ENCODE peak calls at places on chromosomes 4 and X, in six cellular contexts. R, X, F, Q, O and E are unnamed samples.

GRCh38 chr4:52263612-52264011 is 212.5 kb downstream of the SPATA18 start:
- DNase-seq in R (peak; percentile 90), Q (peak; percentile 49), F (no peak), X (no peak), O (no peak), E (no peak)

GRCh38 chr4:74105656-74106275 is 6.8 kb upstream of the CXCL2 start:
- DNase-seq in O (peak; percentile 52), F (peak; percentile 19), R (no peak), X (no peak), Q (no peak), E (no peak)

GRCh38 chr4:73692284-73692683 is 48.1 kb upstream of the CXCL8 start:
- DNase-seq in F (no peak), X (no peak), R (peak; percentile 84), O (no peak), Q (peak; percentile 51), E (no peak)

GRCh38 chr4:149690726-149691125 is 124.9 kb downstream of the IQCM start:
- DNase-seq in R (no peak), Q (no peak), X (no peak), F (no peak), O (no peak), E (no peak)

GRCh38 chr4:168666531-168666930 is 169.7 kb downstream of the PALLD start:
- DNase-seq in Q (peak; percentile 76), R (peak; percentile 75), X (no peak), O (peak; percentile 50), F (no peak), E (peak; percentile 87)

GRCh38 chr4:105061136-105061696 is 85.5 kb upstream of the TET2 start:
- DNase-seq in Q (peak; percentile 84), R (peak; percentile 85), F (no peak), X (peak; percentile 2), O (no peak), E (peak; percentile 77)

GRCh38 chrX:153651540-153652079 is 4.6 kb downstream of the DUSP9 start:
- DNase-seq in R (peak; percentile 35), Q (no peak), O (no peak), X (peak; percentile 65), F (no peak), E (no peak)

GRCh38 chr4:18100657-18101056 is 79.1 kb upstream of the LCORL start:
- DNase-seq in F (no peak), O (no peak), X (no peak), R (no peak), Q (no peak), E (no peak)

GRCh38 chr4:91448668-91449330 is 855.0 kb upstream of the GRID2 start:
- DNase-seq in Q (peak; percentile 78), F (peak; percentile 23), R (peak; percentile 53), O (peak; percentile 2), X (no peak), E (peak; percentile 75)

GRCh38 chrX:117689956-117690355 is 426.7 kb downstream of the KLHL13 start:
- DNase-seq in F (no peak), R (no peak), O (no peak), X (no peak), Q (no peak), E (no peak)

GRCh38 chrX:120857240-120857639 is 18.4 kb downstream of the CT47B1 start:
- DNase-seq in X (no peak), F (peak; percentile 31), Q (no peak), O (no peak), R (peak; percentile 51), E (no peak)

GRCh38 chrX:155757366-155757765 is 123.8 kb upstream of the VAMP7 start:
- DNase-seq in R (no peak), X (no peak), Q (no peak), F (no peak), O (no peak), E (no peak)

GRCh38 chrX:85963736-85964135 is 83.6 kb downstream of the CHM start:
- DNase-seq in Q (peak; percentile 42), O (peak; percentile 90), X (peak; percentile 1), R (peak; percentile 75), F (peak; percentile 34), E (peak; percentile 66)

GRCh38 chrX:84161641-84162040 is 26.4 kb downstream of the RPS6KA6 start:
- DNase-seq in X (no peak), Q (no peak), F (no peak), R (no peak), O (no peak), E (no peak)

GRCh38 chr4:21656832-21657231 is 291.7 kb downstream of the KCNIP4 start:
- DNase-seq in O (peak; percentile 92), F (peak; percentile 12), R (peak; percentile 40), Q (peak; percentile 59), X (peak; percentile 2), E (peak; percentile 37)

GRCh38 chr4:76546282-76547166 is 111.5 kb downstream of the SHROOM3 start:
- DNase-seq in R (peak; percentile 82), Q (peak; percentile 72), O (peak; percentile 70), F (peak; percentile 37), X (no peak), E (peak; percentile 93)

GRCh38 chr4:173802714-173803022 is 272.6 kb upstream of the HAND2 start:
- DNase-seq in F (no peak), Q (no peak), R (no peak), O (no peak), X (no peak), E (no peak)

GRCh38 chr4:15007201-15007600 is 4.9 kb downstream of the CPEB2 start:
- DNase-seq in F (no peak), O (no peak), X (no peak), Q (no peak), R (no peak), E (no peak)

GRCh38 chr4:152138451-152138850 is 377.6 kb upstream of the GATB start:
- DNase-seq in F (no peak), R (no peak), X (no peak), O (no peak), Q (no peak), E (no peak)

GRCh38 chr4:37631551-37631950 is 54.6 kb downstream of the RELL1 start:
- DNase-seq in X (no peak), Q (no peak), F (no peak), O (peak; percentile 73), R (no peak), E (peak; percentile 18)

GRCh38 chr4:138870739-138871633 is 144.6 kb upstream of the NOCT start:
- DNase-seq in Q (peak; percentile 52), O (peak; percentile 83), X (peak; percentile 55), R (peak; percentile 80), F (peak; percentile 86), E (peak; percentile 46)

GRCh38 chrX:155313766-155314165 is 20.6 kb downstream of the CLIC2 start:
- DNase-seq in O (no peak), F (no peak), Q (no peak), R (peak; percentile 38), X (no peak), E (no peak)

GRCh38 chrX:97310373-97310772 is 426.7 kb downstream of the RPA4 start:
- DNase-seq in F (no peak), X (no peak), Q (peak; percentile 18), R (peak; percentile 70), O (no peak), E (peak; percentile 20)

GRCh38 chr4:89253306-89253705 is 54.3 kb downstream of the GPRIN3 start:
- DNase-seq in Q (no peak), R (no peak), F (no peak), O (no peak), X (no peak), E (no peak)

GRCh38 chrX:107672955-107673378 is 44.7 kb downstream of the PRPS1 start:
- DNase-seq in O (peak; percentile 83), F (peak; percentile 94), Q (peak; percentile 66), X (peak; percentile 28), R (peak; percentile 84), E (peak; percentile 66)

GRCh38 chr4:138090145-138090917 is 151.8 kb downstream of the SLC7A11 start:
- DNase-seq in R (peak; percentile 85), Q (peak; percentile 75), F (peak; percentile 82), X (peak; percentile 64), O (peak; percentile 88), E (peak; percentile 54)

GRCh38 chrX:1453951-1454785 is 1.5 kb upstream of the ASMTL start:
- DNase-seq in Q (peak; percentile 67), O (peak; percentile 75), R (peak; percentile 82), F (peak; percentile 90), X (peak; percentile 70), E (peak; percentile 31)

GRCh38 chrX:131072871-131073571 is 14.9 kb downstream of the ARHGAP36 start:
- DNase-seq in F (no peak), R (no peak), X (no peak), Q (no peak), O (no peak), E (no peak)
- TF ChIP-seq EZH2 in F (no peak), R (no peak), X (no peak), Q (no peak), O (no peak), E (no peak)

DNA sequence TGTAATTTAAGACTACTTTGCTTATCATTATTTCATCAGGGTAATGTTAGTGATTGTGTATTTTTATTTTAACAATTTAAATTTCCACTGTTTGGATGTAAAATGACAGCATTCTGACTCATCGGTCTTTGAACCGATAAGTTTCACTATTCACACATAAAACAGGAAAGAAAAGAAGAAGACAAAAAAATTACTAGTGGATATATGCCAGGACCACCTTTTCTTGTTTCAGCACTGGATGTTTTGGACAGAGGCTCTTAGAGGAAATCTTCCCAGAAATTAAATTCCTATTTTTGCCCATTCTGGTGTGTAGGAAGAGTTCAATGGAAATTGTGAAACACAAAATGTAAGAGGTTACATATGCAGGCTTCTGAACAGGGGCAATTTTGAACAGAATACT is 57.4 kb downstream of the VEGFC start:
- DNase-seq in R (peak; percentile 70), Q (peak; percentile 22), O (peak; percentile 69), X (no peak), F (no peak), E (peak; percentile 53)
- H3K36me3 ChIP-seq in R (no peaks in the 10 kb centered on the region), Q (peaks cover 2% of the 10 kb centered on the region), O (no peaks in the 10 kb centered on the region), X (no peaks in the 10 kb centered on the region), F (no peaks in the 10 kb centered on the region), E (no peaks in the 10 kb centered on the region)

DNA sequence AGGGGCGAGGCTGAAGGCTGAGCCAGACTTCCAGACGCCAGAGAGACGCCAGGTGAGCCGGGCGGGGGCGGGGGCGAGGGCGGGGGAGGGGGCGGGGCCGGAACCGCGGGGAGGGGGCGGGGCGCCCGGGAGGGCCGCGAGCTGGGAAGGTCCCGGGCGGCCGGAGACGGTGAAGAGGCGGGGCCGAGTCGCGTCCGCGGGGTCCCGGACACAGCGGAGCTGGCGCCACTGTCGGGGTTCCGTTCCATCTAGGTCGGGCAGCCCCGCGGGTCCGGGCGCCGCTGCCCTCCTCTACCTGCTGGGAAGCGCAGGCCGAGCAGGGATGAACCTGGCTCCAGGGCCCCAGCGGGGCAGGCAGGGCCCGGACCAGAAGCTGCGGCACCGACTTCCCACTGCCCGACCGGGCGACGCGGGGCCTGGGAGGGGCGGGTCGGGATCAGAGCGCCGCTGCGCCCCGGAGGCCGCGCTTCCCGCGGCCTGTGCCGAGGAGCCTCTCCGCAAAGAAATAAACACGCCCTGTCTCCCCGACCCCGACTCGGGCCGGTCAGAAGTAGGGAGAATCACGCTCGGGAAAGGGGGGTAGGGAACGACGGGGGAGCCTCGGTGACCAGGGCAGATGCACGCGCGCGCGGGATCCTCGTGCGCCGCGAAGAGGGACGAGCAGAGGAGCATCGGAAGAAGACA is 10.6 kb downstream of the HMX1 start:
- DNase-seq in R (no peak), F (no peak), O (no peak), X (no peak), Q (no peak), E (no peak)
- TF ChIP-seq EZH2 in R (no peak), F (peak; percentile 83), O (no peak), X (no peak), Q (no peak), E (no peak)

GRCh38 chrX:347351-348117 is 28.9 kb upstream of the GTPBP6 start:
- DNase-seq in Q (no peak), R (no peak), O (no peak), X (no peak), F (no peak), E (no peak)
- H3K36me3 ChIP-seq in Q (no peaks in the 10 kb centered on the region), R (no peaks in the 10 kb centered on the region), O (no peaks in the 10 kb centered on the region), X (peaks cover 1% of the 10 kb centered on the region), F (no peaks in the 10 kb centered on the region), E (no peaks in the 10 kb centered on the region)